ENCODE peak calls at places on chromosomes 16 and 17, in ten cellular contexts. K is DMS53; F is NCI-H2081 treated with DMSO at 0.1 percent for 48 hours; T is neural progenitor cell; I is Calu3; J is left cardiac atrium; U is lung; Y is stimulated activated CD4-positive, alpha-beta T cell treated with anti-CD3 and anti-CD28 coated beads, Interleukin-1b, Interleukin-23, amount 100 ng/mL, for 1 hour; V is activated T-cell treated with anti-CD3 and anti-CD28 coated beads, Interleukin-2, amount 50 U/mL, for 72 hours; N is breast epithelium. R is an unnamed sample.

GRCh38 chr16:49754495-49755290 is 101.2 kb downstream of the ZNF423 start:
- DNase-seq in I (no peak), U (no peak), J (peak), N (no peak), V (no peak), T (peak), Y (no peak), F (no peak), K (no peak), R (no peak)

GRCh38 chr17:75261336-75262111 is at the start of the genes GGA3 and MRPS7:
- DNase-seq in J (peak), Y (peak), K (peak), U (peak), V (peak), F (peak), T (peak), I (peak), N (peak), R (peak)

GRCh38 chr17:65154770-65155589 is 17.8 kb downstream of the RGS9 start:
- DNase-seq in J (no peak), T (no peak), V (no peak), Y (no peak), K (peak), I (no peak), F (no peak), N (no peak), U (no peak), R (no peak)

GRCh38 chr17:51166198-51166986 is at the start of gene NME2:
- DNase-seq in N (peak), U (peak), K (peak), J (peak), T (peak), F (peak), Y (peak), I (peak), V (peak), R (peak)

GRCh38 chr16:78689031-78689430 is 589.6 kb downstream of the WWOX start:
- DNase-seq in U (no peak), I (no peak), T (no peak), N (no peak), V (no peak), K (peak), F (no peak), Y (no peak), J (no peak), R (peak)

GRCh38 chr17:49495842-49496182 is 719 bp downstream of the NGFR start:
- DNase-seq in F (no peak), Y (no peak), I (no peak), T (peak), N (no peak), K (no peak), V (peak), J (no peak), U (no peak), R (no peak)

GRCh38 chr17:1186923-1187771 is 7.4 kb upstream of the ABR start:
- DNase-seq in U (peak), J (peak), N (peak), K (peak), Y (peak), F (no peak), V (peak), I (peak), T (peak), R (peak)

GRCh38 chr17:81200695-81201580 is 21.8 kb downstream of the CEP131 start:
- DNase-seq in T (peak), J (peak), F (no peak), U (peak), V (peak), Y (no peak), I (peak), N (peak), K (peak), R (peak)

GRCh38 chr16:73000020-73000906 is 47.7 kb downstream of the ZFHX3 start:
- DNase-seq in I (peak), U (peak), V (no peak), F (no peak), N (peak), Y (no peak), K (peak), J (peak), T (no peak), R (no peak)

GRCh38 chr17:51627776-51628175 is 367.4 kb downstream of the UTP18 start:
- DNase-seq in T (no peak), I (no peak), F (no peak), K (no peak), Y (no peak), N (no peak), V (no peak), U (no peak), J (no peak), R (no peak)

GRCh38 chr17:74272731-74273201 is 1.3 kb upstream of the DNAI2 start:
- DNase-seq in K (no peak), U (no peak), T (peak), Y (no peak), J (peak), F (no peak), I (no peak), N (no peak), V (no peak), R (no peak)

GRCh38 chr16:54595636-54596035 is 309.0 kb upstream of the IRX3 start:
- DNase-seq in J (no peak), Y (no peak), I (no peak), F (no peak), N (no peak), V (no peak), T (no peak), U (no peak), K (no peak), R (no peak)

R was measured in LNCaP clone FGC.